ENCODE peak calls at places on chromosomes 1 and 21, in four cellular contexts. Z, J, I and V are unnamed samples.

GRCh38 chr21:40120944-40121575 is 253.8 kb downstream of the PCP4 start:
- DNase-seq in J (no peak), I (no peak), Z (no peak), V (no peak)

GRCh38 chr1:197170538-197170937 is 24.1 kb upstream of the ASPM start:
- DNase-seq in J (no peak), I (no peak), Z (no peak), V (no peak)

GRCh38 chr1:204507317-204508105 is 8.7 kb upstream of the MDM4 start:
- DNase-seq in Z (no peak), I (peak; percentile 47), J (peak; percentile 58), V (no peak)

GRCh38 chr1:77834771-77835334 is 53.6 kb upstream of the NEXN start:
- DNase-seq in Z (no peak), J (no peak), I (no peak), V (no peak)

GRCh38 chr1:200453544-200453905 is 43.7 kb upstream of the ZNF281 start:
- DNase-seq in I (no peak), Z (no peak), J (no peak), V (no peak)

GRCh38 chr1:184083016-184083415 is 31.5 kb downstream of the TSEN15 start:
- DNase-seq in I (no peak), Z (no peak), J (no peak), V (no peak)

GRCh38 chr1:179077396-179077795 is 4.5 kb upstream of the TOR3A start:
- DNase-seq in I (no peak), J (no peak), Z (no peak), V (no peak)

GRCh38 chr1:44811714-44812151 is 3.4 kb downstream of the BTBD19 start:
- DNase-seq in J (peak; percentile 20), Z (peak; percentile 21), I (no peak), V (no peak)

GRCh38 chr1:205121660-205122488 is at the start of gene RBBP5:
- DNase-seq in Z (peak; percentile 94), I (peak; percentile 93), J (peak; percentile 98), V (peak; percentile 96)

GRCh38 chr21:20396798-20397197 is 601.4 kb upstream of the NCAM2 start:
- DNase-seq in J (no peak), Z (peak; percentile 4), I (no peak), V (no peak)

GRCh38 chr21:36427502-36427901 is 42.3 kb downstream of the CHAF1B start:
- DNase-seq in J (no peak), Z (no peak), I (no peak), V (no peak)

GRCh38 chr21:36431252-36431651 is 46.1 kb downstream of the CHAF1B start:
- DNase-seq in I (no peak), Z (no peak), J (no peak), V (no peak)

GRCh38 chr21:36430841-36431240 is 45.6 kb downstream of the CHAF1B start:
- DNase-seq in I (peak; percentile 13), J (no peak), Z (no peak), V (no peak)

GRCh38 chr21:36428789-36429671 is 43.8 kb downstream of the CHAF1B start:
- DNase-seq in Z (no peak), J (no peak), I (no peak), V (no peak)

DNA sequence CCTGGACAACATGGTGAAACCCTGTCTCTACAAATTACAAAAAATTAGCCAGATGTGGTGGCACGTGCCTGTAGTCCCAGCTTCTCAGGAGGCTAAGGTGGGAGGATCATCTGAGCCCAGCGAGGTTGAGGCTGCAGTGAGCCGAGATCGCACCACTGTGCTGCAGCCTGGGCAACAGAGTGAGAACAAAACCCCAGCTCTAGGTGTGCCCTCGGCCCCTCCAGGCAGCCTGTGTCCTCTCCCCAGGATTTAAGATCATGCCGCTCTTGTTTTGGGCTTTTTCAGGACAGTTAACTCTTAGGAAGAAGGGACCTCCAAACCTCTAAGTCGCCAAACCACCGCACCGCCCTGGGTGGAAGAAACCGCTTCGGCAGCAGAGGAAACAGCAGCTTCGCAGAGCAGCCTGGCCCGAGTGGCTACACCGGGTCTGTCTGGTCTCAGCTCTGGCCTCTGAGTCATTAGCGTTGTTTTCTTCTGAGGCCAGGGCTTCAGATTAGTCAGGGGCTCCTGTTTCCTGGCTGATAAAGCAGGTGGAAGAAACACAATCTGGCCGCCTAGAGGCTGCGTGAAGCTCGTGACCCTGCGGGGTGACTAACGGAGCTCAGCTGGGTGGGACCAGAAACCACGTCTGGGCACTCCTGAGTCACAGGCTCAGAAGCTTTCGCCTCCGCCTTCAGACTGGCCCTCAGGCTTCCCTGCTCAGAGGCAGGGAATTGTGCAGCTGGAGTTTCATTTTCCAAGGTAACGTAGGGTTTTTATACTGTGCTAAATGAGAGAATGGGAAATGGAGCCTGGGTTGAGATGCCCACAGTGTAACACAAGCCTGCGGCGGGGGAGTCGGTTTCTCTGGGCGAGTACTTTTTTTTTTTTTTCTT is 44.7 kb downstream of the CHAF1B start:
- DNase-seq in Z (peak; percentile 64), I (peak; percentile 100), J (peak; percentile 88), V (peak; percentile 88)
- TF ChIP-seq CTCF in Z (no peak), I (peak; percentile 22), J (no peak), V (no peak)

GRCh38 chr21:26842976-26843911 is 2.0 kb downstream of the ADAMTS1 start:
- DNase-seq in J (peak; percentile 82), I (peak; percentile 91), Z (peak; percentile 90), V (peak; percentile 96)
- TF ChIP-seq CTCF in J (peak; percentile 21), I (peak; percentile 29), Z (peak; percentile 62), V (peak; percentile 58)

GRCh38 chr1:220526294-220526693 is 1.6 kb upstream of the MARK1 start:
- DNase-seq in I (peak; percentile 38), J (no peak), Z (no peak), V (no peak)
- TF ChIP-seq CTCF in I (no peak), J (no peak), Z (no peak), V (no peak)

GRCh38 chr1:160633330-160633903 is 13.4 kb downstream of the SLAMF1 start:
- DNase-seq in I (no peak), Z (no peak), J (no peak), V (no peak)
- TF ChIP-seq CTCF in I (no peak), Z (no peak), J (no peak), V (no peak)

GRCh38 chr1:160821627-160822026 is 25.7 kb downstream of the LY9 start:
- DNase-seq in I (no peak), J (no peak), Z (no peak), V (no peak)
- TF ChIP-seq CTCF in I (peak; percentile 16), J (no peak), Z (no peak), V (no peak)

DNA sequence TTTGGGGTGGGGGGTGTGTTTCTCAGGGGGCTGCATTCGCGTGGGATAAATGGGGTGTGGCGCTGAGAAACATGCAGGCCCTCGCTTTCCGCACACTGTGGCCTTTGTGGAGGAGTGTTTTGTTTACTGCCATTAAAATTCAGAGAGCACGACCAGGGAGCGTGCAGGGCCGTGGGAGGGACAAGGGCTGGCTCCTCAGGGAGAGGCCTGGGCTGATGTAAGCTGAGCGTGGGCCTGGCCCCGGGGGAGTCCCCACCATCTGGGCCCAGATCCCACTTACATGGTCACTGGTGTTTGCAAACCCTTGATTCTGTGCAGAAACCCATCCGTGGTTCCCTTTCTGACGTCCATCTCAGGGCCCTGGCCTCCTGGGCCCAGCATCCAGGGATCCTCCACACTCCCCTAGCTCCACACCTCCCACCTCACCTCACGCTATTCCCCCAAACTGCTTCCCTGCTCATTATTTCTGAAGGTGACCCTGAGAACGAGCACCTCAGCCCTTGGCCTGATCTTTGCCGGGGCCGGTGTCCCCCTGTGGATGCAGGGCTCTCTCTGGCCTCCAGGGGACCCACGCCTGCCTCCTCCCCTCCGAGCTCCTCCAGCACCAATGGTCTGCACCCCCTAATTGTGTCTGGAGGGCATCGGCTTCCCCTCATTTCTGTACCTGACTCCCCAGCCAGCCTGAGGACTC is 92.5 kb upstream of the SIM2 start:
- DNase-seq in I (no peak), J (no peak), Z (no peak), V (no peak)
- TF ChIP-seq CTCF in I (no peak), J (no peak), Z (no peak), V (no peak)